ENCODE peak calls at places on chromosomes 2 and 18, in four cellular contexts. B is H1, H is K562, Q is HepG2. Y is an unnamed sample.

GRCh38 chr2:109242654-109243331 is 113.8 kb downstream of the SH3RF3 start:
- DNase-seq in H (no peak), B (no peak), Q (no peak), Y (no peak)

GRCh38 chr2:52960891-52961290 is 806.7 kb upstream of the CHAC2 start:
- DNase-seq in Q (no peak), B (no peak), H (no peak), Y (no peak)

GRCh38 chr2:233807215-233807865 is 29.2 kb downstream of the MROH2A start:
- DNase-seq in Q (peak; percentile 21), B (peak; percentile 29), H (no peak), Y (no peak)

GRCh38 chr18:9619990-9620389 is 5.6 kb upstream of the PPP4R1 start:
- DNase-seq in H (no peak), Q (no peak), B (no peak), Y (no peak)

GRCh38 chr2:169495310-169495928 is 14.1 kb upstream of the KLHL41 start:
- DNase-seq in Q (no peak), H (no peak), B (no peak), Y (no peak)

GRCh38 chr2:67649331-67650071 is 252.4 kb downstream of the ETAA1 start:
- DNase-seq in B (no peak), H (no peak), Q (no peak), Y (no peak)

GRCh38 chr18:56565596-56566355 is 72.6 kb downstream of the TXNL1 start:
- DNase-seq in B (no peak), Q (peak; percentile 47), H (no peak), Y (no peak)

GRCh38 chr2:230751062-230751461 is 38.4 kb downstream of the CAB39 start:
- DNase-seq in Q (no peak), B (no peak), H (no peak), Y (no peak)

GRCh38 chr2:215505044-215505786 is 69.3 kb upstream of the FN1 start:
- DNase-seq in Q (peak; percentile 90), B (no peak), H (peak; percentile 82), Y (no peak)

GRCh38 chr2:76467326-76467725 is 756.6 kb upstream of the GCFC2 start:
- DNase-seq in H (no peak), B (no peak), Q (no peak), Y (no peak)

GRCh38 chr2:118013221-118013723 is 598 bp downstream of the CCDC93 start:
- DNase-seq in H (peak; percentile 63), B (peak; percentile 71), Q (peak; percentile 44), Y (peak; percentile 47)

GRCh38 chr2:135168119-135168872 is 116.2 kb downstream of the RAB3GAP1 start:
- DNase-seq in Q (no peak), B (no peak), H (no peak), Y (no peak)

GRCh38 chr2:209830722-209831465 is 59.3 kb downstream of the UNC80 start:
- DNase-seq in B (no peak), H (no peak), Q (no peak), Y (no peak)

GRCh38 chr2:158774663-158775062 is 20.5 kb upstream of the DAPL1 start:
- DNase-seq in Q (no peak), B (no peak), H (no peak), Y (no peak)

GRCh38 chr2:45606801-45607200 is 4.3 kb downstream of the SRBD1 start:
- DNase-seq in B (no peak), Q (no peak), H (no peak), Y (no peak)

GRCh38 chr2:236512902-236513433 is 56.7 kb upstream of the ACKR3 start:
- DNase-seq in H (peak; percentile 7), B (peak; percentile 70), Q (peak; percentile 23), Y (peak; percentile 74)

GRCh38 chr2:36708119-36708741 is 11.7 kb downstream of the VIT start:
- DNase-seq in Q (no peak), H (no peak), B (peak; percentile 30), Y (no peak)

GRCh38 chr2:23231865-23232264 is 153.1 kb upstream of the KLHL29 start:
- DNase-seq in B (no peak), H (no peak), Q (no peak), Y (no peak)

GRCh38 chr2:54577944-54578667 is 122.0 kb downstream of the SPTBN1 start:
- DNase-seq in H (no peak), Q (no peak), B (no peak), Y (no peak)

GRCh38 chr2:22880161-22880560 is 504.8 kb upstream of the KLHL29 start:
- DNase-seq in Q (no peak), B (no peak), H (no peak), Y (no peak)

GRCh38 chr2:24820598-24821432 is 27.6 kb downstream of the CENPO start:
- DNase-seq in H (no peak), B (peak; percentile 46), Q (no peak), Y (no peak)

GRCh38 chr2:141994066-141994465 is 136.8 kb downstream of the LRP1B start:
- DNase-seq in Q (no peak), B (no peak), H (no peak), Y (no peak)

DNA sequence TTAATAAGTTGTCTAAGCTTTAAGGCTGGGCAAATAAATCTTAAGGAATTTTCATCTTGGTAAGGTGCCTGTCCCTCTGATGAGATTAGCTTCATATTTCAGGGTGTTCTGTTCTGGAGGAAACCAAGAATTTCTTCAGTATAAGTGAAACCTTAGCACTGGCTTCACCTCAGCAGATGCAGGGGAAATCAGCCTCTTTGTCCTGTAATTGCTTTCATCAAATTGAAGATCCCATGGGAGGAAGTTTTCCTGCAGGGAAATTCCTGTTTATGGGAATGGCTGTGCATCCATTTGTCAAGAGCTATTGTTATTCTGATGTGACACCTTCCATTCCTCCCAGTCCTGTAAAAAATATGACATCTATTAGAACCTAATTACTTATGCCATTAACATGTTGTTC is 174.5 kb downstream of the PTPRM start:
- DNase-seq in B (no peak), Q (no peak), H (no peak), Y (no peak)
- TF ChIP-seq MAX in B (no peak), Q (no peak), H (no peak), Y (no peak)

GRCh38 chr18:30566877-30567276 is 475.7 kb downstream of the DSC3 start:
- DNase-seq in B (no peak), H (peak; percentile 26), Q (no peak), Y (no peak)
- TF ChIP-seq SP1 in B (no peak), H (no peak), Q (no peak), Y (no peak)

DNA sequence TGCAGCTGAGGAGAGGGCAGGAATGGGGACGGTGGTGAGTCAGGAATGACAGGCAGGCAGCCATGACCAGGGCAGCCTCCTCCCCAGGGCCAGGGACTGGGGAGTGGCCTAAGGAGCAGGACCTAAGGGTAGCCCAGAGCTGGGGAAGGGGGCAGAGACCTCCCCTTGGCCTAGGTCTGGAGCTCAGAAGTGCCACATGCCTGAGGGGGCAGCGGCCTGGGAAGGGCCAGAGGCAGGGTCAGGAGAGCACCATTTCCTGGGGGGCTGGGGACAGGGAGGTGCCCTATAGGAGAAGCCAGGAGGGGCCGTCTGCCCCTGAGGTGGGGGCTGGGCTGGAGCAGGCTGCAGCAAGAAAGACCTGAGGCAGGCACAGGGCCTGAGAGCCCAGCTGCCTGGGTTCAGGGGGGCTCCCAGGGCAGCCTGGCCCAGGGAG is 20.9 kb downstream of the CFLAR start:
- DNase-seq in Q (no peak), B (no peak), H (no peak), Y (no peak)
- TF ChIP-seq MAX in Q (no peak), B (no peak), H (no peak), Y (no peak)

GRCh38 chr2:147939313-147939712 is 81.2 kb downstream of the ORC4 start:
- DNase-seq in B (no peak), H (no peak), Q (no peak), Y (no peak)

GRCh38 chr2:147933931-147934330 is 86.6 kb downstream of the ORC4 start:
- DNase-seq in Q (no peak), H (no peak), B (no peak), Y (no peak)

GRCh38 chr2:147934881-147935280 is 85.7 kb downstream of the ORC4 start:
- DNase-seq in Q (no peak), B (no peak), H (no peak), Y (no peak)

DNA sequence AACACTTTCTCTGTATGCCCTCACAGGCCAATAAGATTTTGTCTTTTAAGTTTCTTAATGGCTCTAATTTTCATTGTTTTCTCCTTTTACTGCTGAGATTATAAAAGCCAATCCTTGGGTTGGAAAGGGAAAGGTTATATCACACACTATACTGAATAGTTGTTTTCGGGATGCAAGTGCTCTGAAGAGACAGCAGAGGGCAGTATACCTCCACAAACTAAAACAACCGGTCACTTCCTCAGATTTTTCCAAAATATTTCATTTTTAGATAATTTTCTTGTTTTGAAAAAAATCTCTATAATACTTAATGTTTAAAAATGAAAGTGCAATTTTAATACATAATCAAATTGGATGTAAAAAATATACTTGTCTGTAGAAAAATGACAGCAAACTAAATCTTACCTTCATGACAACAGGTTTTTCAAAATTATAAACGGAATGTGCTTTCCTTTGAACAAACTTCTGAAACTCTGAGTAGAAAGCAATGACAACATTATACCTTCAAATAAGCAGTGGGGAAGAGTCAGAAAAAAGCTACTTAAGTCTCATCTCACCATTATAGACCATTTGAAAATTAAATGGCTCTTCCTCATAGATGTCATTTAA is 82.7 kb downstream of the ORC4 start:
- DNase-seq in B (no peak), Q (peak; percentile 40), H (peak; percentile 42), Y (no peak)
- TF ChIP-seq SP1 in B (no peak), Q (no peak), H (no peak), Y (no peak)

GRCh38 chr18:48920408-48921038 is 30.2 kb downstream of the SMAD7 start:
- DNase-seq in H (no peak), B (no peak), Q (no peak), Y (no peak)
- TF ChIP-seq MAX in H (no peak), B (no peak), Q (no peak), Y (no peak)

DNA sequence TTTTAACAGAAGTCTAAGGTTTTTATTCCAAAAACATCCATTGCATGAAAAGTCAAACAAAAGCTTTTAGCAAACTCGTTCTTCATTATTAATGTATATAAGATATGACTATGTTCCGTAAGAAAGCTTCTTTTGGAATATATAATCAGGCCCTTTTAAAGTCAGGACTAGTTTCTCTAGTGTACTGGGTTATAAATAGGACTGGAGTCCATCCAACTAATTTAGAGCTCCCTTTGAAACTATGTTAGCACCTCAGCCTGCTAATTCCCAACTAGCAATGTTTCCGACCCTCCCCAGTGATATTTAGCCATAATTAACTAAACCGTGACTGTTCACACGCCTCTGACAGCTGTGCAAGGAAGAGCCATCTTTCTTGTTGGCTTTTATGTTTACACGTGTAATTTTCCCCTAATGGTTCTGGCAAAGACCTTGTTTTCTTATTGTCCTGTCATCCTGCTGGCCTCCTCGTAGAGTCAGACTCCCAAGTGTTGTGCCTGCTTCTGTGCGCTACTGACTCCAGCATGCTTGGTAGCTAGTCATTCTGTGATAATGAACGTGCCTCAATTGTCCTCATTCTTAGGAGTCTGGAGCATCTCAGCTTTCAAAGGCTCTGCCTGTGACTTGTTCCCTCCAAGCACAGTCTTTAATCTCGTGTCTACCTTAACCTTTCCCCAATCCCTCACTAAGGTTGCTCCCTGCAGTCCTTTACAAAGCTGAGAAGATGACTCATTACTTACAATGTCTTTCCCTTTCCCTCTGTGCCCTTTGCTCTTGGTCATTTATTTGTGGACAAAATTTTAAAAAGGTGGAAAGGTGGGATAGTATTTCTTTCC is 172.2 kb upstream of the RASGRP3 start:
- DNase-seq in B (no peak), H (no peak), Q (no peak), Y (no peak)
- TF ChIP-seq SP1 in B (no peak), H (no peak), Q (no peak), Y (no peak)

GRCh38 chr2:10561636-10562035 is 113.5 kb upstream of the ODC1 start:
- DNase-seq in Q (no peak), B (peak; percentile 30), H (peak; percentile 54), Y (no peak)
- TF ChIP-seq MAX in Q (no peak), B (no peak), H (no peak), Y (no peak)

Y was measured in WTC11.